ENCODE peak calls at places on chromosome 22, in eight cellular contexts. W, V, X, Q, L, A, H and P are unnamed samples.
A peak's percentile ranks its signal among the peaks of the same experiment; 100 is the strongest.

GRCh38 chr22:38968801-38969200 is 11.4 kb downstream of the APOBEC3A start:
- DNase-seq in L (no peak), V (no peak), Q (no peak), X (no peak), A (no peak), W (no peak), H (no peak), P (no peak)

GRCh38 chr22:22941831-22942510 is 54.4 kb downstream of the IGLL5 start:
- DNase-seq in V (no peak), A (no peak), L (no peak), Q (no peak), W (no peak), H (no peak), X (no peak), P (no peak)

GRCh38 chr22:38788417-38788816 is 5.5 kb downstream of the DNAL4 start:
- DNase-seq in Q (peak; percentile 26), L (peak; percentile 96), V (no peak), W (no peak), H (no peak), A (no peak), X (no peak), P (peak; percentile 98)

GRCh38 chr22:46021577-46021976 is 44.6 kb upstream of the WNT7B start:
- DNase-seq in A (no peak), W (no peak), H (no peak), L (no peak), V (no peak), X (no peak), Q (no peak), P (no peak)

GRCh38 chr22:24436553-24436952 is 9.2 kb downstream of the ADORA2A start:
- DNase-seq in W (no peak), H (no peak), V (no peak), X (no peak), A (no peak), Q (no peak), L (no peak), P (no peak)

GRCh38 chr22:30279389-30279788 is 9.9 kb downstream of the CASTOR1 start:
- DNase-seq in L (peak; percentile 87), W (no peak), A (no peak), V (no peak), H (no peak), Q (no peak), X (no peak), P (no peak)

GRCh38 chr22:50705851-50706351 is 32.1 kb upstream of the ACR start:
- DNase-seq in V (no peak), X (no peak), W (no peak), A (no peak), L (no peak), H (no peak), Q (no peak), P (no peak)

GRCh38 chr22:44991218-44991617 is 18.6 kb downstream of the PHF21B start:
- DNase-seq in X (no peak), H (no peak), Q (no peak), W (no peak), A (no peak), V (no peak), L (no peak), P (no peak)

GRCh38 chr22:24694971-24695928 is 79.3 kb downstream of the PIWIL3 start:
- DNase-seq in X (no peak), V (no peak), W (peak; percentile 21), Q (no peak), H (no peak), A (no peak), L (no peak), P (no peak)

GRCh38 chr22:50542416-50542927 is 3.2 kb upstream of the KLHDC7B start:
- DNase-seq in Q (no peak), A (no peak), X (no peak), W (no peak), V (no peak), L (peak; percentile 75), H (no peak), P (no peak)

GRCh38 chr22:17655289-17655688 is 16.7 kb downstream of the BCL2L13 start:
- DNase-seq in Q (no peak), W (no peak), A (no peak), H (no peak), V (no peak), L (no peak), X (no peak), P (no peak)

GRCh38 chr22:45096256-45096907 is 67.3 kb upstream of the NUP50 start:
- DNase-seq in L (peak; percentile 75), V (no peak), X (peak; percentile 80), W (peak; percentile 85), A (peak; percentile 37), H (peak; percentile 67), Q (peak; percentile 72), P (peak; percentile 31)

GRCh38 chr22:25006354-25006753 is 53.8 kb downstream of the KIAA1671 start:
- DNase-seq in Q (no peak), L (no peak), V (no peak), H (no peak), W (peak; percentile 57), X (no peak), A (no peak), P (no peak)

GRCh38 chr22:36453266-36453607 is 28.2 kb downstream of the TXN2 start:
- DNase-seq in V (no peak), H (no peak), W (no peak), L (peak; percentile 51), Q (peak; percentile 67), A (no peak), X (no peak), P (no peak)

GRCh38 chr22:36453855-36454378 is 27.5 kb downstream of the TXN2 start:
- DNase-seq in Q (no peak), L (no peak), H (no peak), W (no peak), V (no peak), X (no peak), A (no peak), P (no peak)

GRCh38 chr22:36452473-36453265 is 28.8 kb downstream of the TXN2 start:
- DNase-seq in Q (no peak), X (no peak), H (no peak), V (no peak), W (no peak), L (no peak), A (no peak), P (no peak)

GRCh38 chr22:36447634-36448033 is 33.8 kb downstream of the TXN2 start:
- DNase-seq in X (no peak), L (no peak), Q (no peak), W (no peak), H (no peak), A (no peak), V (no peak), P (no peak)

GRCh38 chr22:36449776-36450175 is 31.7 kb downstream of the TXN2 start:
- DNase-seq in L (no peak), A (no peak), X (no peak), Q (no peak), H (no peak), W (no peak), V (no peak), P (no peak)
- H3K27ac ChIP-seq in L (no peak overlapping the region), A (no peak overlapping the region), X (no peak overlapping the region), Q (no peak overlapping the region), H (no peak overlapping the region), W (no peak overlapping the region), V (no peak overlapping the region), P (no peak overlapping the region)

DNA sequence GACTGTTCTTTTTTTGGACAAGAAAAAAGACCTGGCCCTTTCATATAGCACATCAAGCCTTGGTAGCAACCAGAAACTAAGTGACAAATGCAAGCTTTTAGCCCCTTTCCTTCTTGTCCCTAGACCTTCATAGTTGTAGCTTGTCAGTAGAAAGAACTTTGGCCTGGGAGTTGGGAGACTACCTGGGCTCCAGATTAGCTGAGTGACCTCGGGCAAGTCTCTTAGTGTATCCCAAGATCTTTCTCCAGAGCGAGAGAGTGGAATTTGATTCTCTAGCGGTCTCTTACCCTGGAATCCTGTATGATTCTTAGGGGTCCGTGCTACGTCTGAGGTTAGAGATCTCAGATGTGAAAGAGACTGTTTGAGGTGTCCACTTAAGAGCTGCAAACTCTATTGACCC is 59.0 kb downstream of the ZNRF3 start:
- DNase-seq in V (no peak), W (no peak), X (no peak), L (no peak), A (no peak), H (no peak), Q (no peak), P (no peak)
- H3K4me1 ChIP-seq in V (no peaks in the 10 kb centered on the region), W (peaks cover 57% of the 10 kb centered on the region), X (peaks cover 62% of the 10 kb centered on the region), L (no peaks in the 10 kb centered on the region), A (peaks cover 78% of the 10 kb centered on the region), H (no peaks in the 10 kb centered on the region), Q (no peaks in the 10 kb centered on the region), P (no peaks in the 10 kb centered on the region)

DNA sequence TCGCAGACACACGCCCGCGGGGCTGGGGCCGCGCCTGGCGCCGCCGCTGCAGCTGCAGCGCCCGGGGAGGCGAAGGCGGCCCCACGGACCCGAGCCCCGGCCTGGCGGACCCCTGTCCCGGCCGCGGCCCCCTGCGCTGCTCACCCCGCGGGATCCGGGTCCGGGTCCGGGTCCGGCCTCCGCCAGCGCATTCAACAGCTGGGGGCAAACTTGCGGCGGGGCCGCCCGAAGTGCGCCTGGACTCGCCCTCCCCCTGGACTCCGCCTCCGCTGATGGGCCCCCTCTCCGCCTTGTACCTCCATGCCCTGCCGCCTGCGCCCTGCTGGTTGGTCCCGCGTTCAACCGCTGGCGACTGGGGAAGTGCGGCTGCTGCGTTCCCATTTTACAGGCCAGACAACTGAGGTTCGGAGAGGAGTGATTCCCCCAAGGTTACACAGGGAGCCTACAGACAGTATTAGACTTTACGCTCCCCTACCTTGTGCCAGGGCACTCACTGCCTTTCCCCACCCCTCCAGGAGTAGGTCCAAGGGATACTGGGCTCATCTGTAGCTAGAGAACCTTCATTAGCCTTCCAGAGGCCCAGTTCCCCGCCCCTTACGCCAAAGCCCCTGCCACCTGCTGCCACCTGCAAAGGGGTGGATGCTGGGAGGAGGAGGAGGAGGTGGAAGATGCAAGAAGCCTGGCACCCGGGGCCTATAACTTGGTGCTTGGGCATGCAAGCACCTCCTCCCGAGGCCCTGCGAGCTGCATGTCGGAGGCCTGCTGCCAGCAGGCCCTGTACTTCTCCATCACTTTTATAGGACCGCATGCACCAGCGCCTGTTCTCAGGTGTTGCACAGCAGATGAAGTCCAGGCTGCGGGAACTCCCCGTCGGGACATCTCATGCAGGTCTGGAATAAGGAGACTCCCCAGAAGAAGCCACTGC is 694 bp upstream of the ELFN2 start:
- DNase-seq in X (peak; percentile 41), Q (no peak), A (no peak), V (no peak), H (no peak), L (peak; percentile 23), W (peak; percentile 50), P (no peak)
- TF ChIP-seq EZH2 in X (peak; percentile 57), Q (no peak), A (no peak), V (no peak), H (no peak), L (no peak), W (peak; percentile 73), P (peak; percentile 79)

DNA sequence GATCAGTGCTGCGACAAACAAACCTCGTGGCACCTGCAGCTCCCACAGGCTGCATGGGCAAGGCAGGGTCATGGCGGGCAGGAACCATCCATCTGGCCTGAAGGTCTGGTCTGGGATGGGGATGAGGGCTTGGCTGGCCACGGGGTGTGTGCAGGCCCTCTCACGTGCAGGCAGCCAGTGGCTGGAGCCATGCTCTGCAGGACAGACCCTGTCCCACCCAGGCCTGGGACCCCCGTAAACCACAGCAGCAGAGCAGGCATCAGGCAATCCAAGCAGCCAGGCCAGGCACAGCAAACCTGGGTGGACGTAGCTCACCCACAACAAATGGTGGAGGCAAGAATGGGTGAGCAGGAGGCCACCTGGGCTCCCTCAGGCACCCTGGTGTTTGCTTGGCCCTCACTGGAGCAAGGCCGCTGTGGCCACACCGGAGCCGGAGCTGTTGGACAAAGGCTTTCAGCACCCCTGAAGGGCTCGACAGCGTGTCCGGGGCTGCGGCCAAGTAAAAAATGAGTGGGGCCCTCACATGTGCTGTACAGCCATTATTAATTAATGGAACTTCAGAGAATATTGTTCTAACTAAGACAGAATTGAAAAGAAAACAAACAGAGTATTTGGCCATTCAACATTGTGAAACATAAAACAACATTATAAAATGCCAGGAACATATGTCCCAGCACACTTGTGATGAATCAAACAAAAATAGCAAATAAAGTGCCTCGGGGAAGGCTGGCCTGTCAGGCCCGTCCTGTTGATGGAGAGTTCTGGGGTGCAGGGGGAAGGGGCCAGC is 24.0 kb upstream of the GNB1L start:
- DNase-seq in W (no peak), A (no peak), H (no peak), L (peak; percentile 44), X (no peak), Q (no peak), V (no peak), P (no peak)
- H3K27ac ChIP-seq in W (no peak overlapping the region), A (no peak overlapping the region), H (no peak overlapping the region), L (peak overlapping the region; percentile 8), X (no peak overlapping the region), Q (no peak overlapping the region), V (no peak overlapping the region), P (no peak overlapping the region)